ENCODE peak calls at places on chromosomes 1 and 21, in eight cellular contexts. D, G, H, M, A, K, W and C are unnamed samples. For H4K20me1, the result is how much of the 10 kb centered on the place peaks cover.

GRCh38 chr1:212565079-212565478 is 43.5 kb upstream of the ATF3 start:
- DNase-seq in D (no peak), G (no peak), H (no peak), M (no peak), A (no peak), K (no peak), W (no peak), C (no peak)

GRCh38 chr1:145988773-145989172 is 7.6 kb downstream of the TXNIP start:
- DNase-seq in D (no peak), G (no peak), H (no peak), M (no peak), A (no peak), K (no peak), W (no peak), C (no peak)

GRCh38 chr21:40337981-40338380 is 470.7 kb downstream of the PCP4 start:
- DNase-seq in D (no peak), G (no peak), H (no peak), M (no peak), A (no peak), K (no peak), W (no peak), C (no peak)

GRCh38 chr1:63545780-63546179 is 22.5 kb downstream of the EFCAB7 start:
- DNase-seq in D (no peak), G (no peak), H (no peak), M (peak), A (no peak), K (no peak), W (peak), C (no peak)

GRCh38 chr1:201982923-201983805 is 716 bp downstream of the RNPEP start:
- DNase-seq in D (peak), G (peak), H (no peak), M (peak), A (peak), K (peak), W (peak), C (peak)

GRCh38 chr1:91779603-91780021 is 106.3 kb downstream of the TGFBR3 start:
- DNase-seq in D (no peak), G (no peak), H (no peak), M (no peak), A (no peak), K (no peak), W (no peak), C (no peak)

GRCh38 chr1:234599617-234600417 is 10.2 kb downstream of the IRF2BP2 start:
- DNase-seq in D (peak), G (peak), H (no peak), M (peak), A (peak), K (peak), W (peak), C (peak)

GRCh38 chr1:100440075-100440809 is 87.9 kb downstream of the CDC14A start:
- DNase-seq in D (no peak), G (peak), H (no peak), M (no peak), A (peak), K (peak), W (no peak), C (no peak)

GRCh38 chr1:163264256-163264655 is 57.5 kb upstream of the NUF2 start:
- DNase-seq in D (no peak), G (no peak), H (no peak), M (peak), A (no peak), K (no peak), W (peak), C (no peak)

GRCh38 chr1:67532452-67533216 is 102.4 kb upstream of the SERBP1 start:
- DNase-seq in D (peak), G (peak), H (peak), M (peak), A (peak), K (peak), W (peak), C (peak)

GRCh38 chr1:209607102-209607794 is 23.7 kb downstream of the CAMK1G start:
- DNase-seq in D (no peak), G (peak), H (peak), M (peak), A (no peak), K (no peak), W (peak), C (no peak)

GRCh38 chr1:38046884-38047602 is 450 bp upstream of the POU3F1 start:
- DNase-seq in D (peak), G (peak), H (no peak), M (peak), A (no peak), K (peak), W (peak), C (peak)

GRCh38 chr1:172357753-172358152 is 62.7 kb upstream of the C1orf105 start:
- DNase-seq in D (peak), G (no peak), H (no peak), M (no peak), A (no peak), K (no peak), W (no peak), C (no peak)
- H4K20me1 ChIP-seq in D (under half), G (under half), H (under half), M (under half), A (under half), K (under half), W (under half), C (under half)

GRCh38 chr1:230107941-230108340 is 40.9 kb downstream of the GALNT2 start:
- DNase-seq in D (no peak), G (no peak), H (no peak), M (no peak), A (no peak), K (no peak), W (no peak), C (no peak)
- H4K20me1 ChIP-seq in D (under half), G (under half), H (under half), M (half or more), A (half or more), K (under half), W (under half), C (under half)

DNA sequence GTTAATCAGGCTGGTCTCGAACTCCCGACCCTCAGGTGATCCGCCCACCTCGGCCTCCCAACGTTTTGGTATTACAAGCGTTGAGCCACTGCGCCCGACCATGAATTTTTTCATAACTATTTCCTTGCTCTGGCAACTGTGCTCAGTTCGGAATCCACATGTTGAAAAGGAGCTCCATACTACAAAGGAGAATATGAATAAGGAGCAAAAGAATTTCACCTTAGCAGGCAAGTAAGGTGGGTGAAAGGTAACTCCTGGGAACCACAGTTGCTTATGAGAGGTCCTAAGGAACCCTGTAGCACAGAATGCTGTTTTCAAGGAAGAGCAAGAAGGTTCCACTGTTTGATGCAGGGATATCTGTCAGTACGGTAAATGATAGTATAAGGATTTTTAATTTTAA is 29.9 kb upstream of the NADK start:
- DNase-seq in D (no peak), G (no peak), H (no peak), M (no peak), A (no peak), K (no peak), W (no peak), C (no peak)
- H4K20me1 ChIP-seq in D (under half), G (under half), H (under half), M (half or more), A (under half), K (under half), W (under half), C (under half)

GRCh38 chr21:35006248-35006647 is 42.9 kb downstream of the RUNX1 start:
- DNase-seq in D (no peak), G (no peak), H (no peak), M (no peak), A (no peak), K (no peak), W (no peak), C (no peak)
- H4K20me1 ChIP-seq in D (under half), G (under half), H (under half), M (under half), A (under half), K (under half), W (under half), C (under half)

GRCh38 chr1:111658622-111659021 is 39.0 kb downstream of the RAP1A start:
- DNase-seq in D (no peak), G (no peak), H (no peak), M (no peak), A (no peak), K (no peak), W (no peak), C (no peak)
- H4K20me1 ChIP-seq in D (under half), G (under half), H (under half), M (under half), A (under half), K (under half), W (under half), C (under half)

GRCh38 chr21:44855572-44855971 is 17.9 kb downstream of the PTTG1IP start:
- DNase-seq in D (no peak), G (no peak), H (no peak), M (no peak), A (no peak), K (no peak), W (no peak), C (no peak)
- H4K20me1 ChIP-seq in D (under half), G (half or more), H (under half), M (half or more), A (under half), K (under half), W (under half), C (under half)

GRCh38 chr21:34128124-34128523 is 54.7 kb downstream of the MRPS6 start:
- DNase-seq in D (no peak), G (no peak), H (no peak), M (no peak), A (no peak), K (no peak), W (no peak), C (no peak)
- H4K20me1 ChIP-seq in D (under half), G (under half), H (under half), M (under half), A (under half), K (under half), W (under half), C (under half)